ENCODE peak calls at places on chromosomes 5 and 9, in seven cellular contexts. K, Q, J, M, S, A and V are unnamed samples.

GRCh38 chr9:84419203-84419602 is 78.6 kb upstream of the SLC28A3 start:
- DNase-seq in K (no peak), Q (no peak), J (no peak), M (no peak), S (no peak), A (no peak), V (no peak)

GRCh38 chr9:31700252-31701045 is 684.0 kb upstream of the ACO1 start:
- DNase-seq in K (no peak), Q (no peak), J (no peak), M (no peak), S (no peak), A (no peak), V (no peak)

GRCh38 chr5:85484982-85485574 is 1100.4 kb upstream of the EDIL3 start:
- DNase-seq in K (no peak), Q (no peak), J (no peak), M (no peak), S (no peak), A (no peak), V (no peak)

GRCh38 chr9:118991366-118992285 is 377.6 kb downstream of the BRINP1 start:
- DNase-seq in K (no peak), Q (no peak), J (no peak), M (no peak), S (no peak), A (no peak), V (no peak)

GRCh38 chr5:178418031-178418430 is 172.2 kb downstream of the COL23A1 start:
- DNase-seq in K (no peak), Q (no peak), J (no peak), M (no peak), S (no peak), A (no peak), V (no peak)

GRCh38 chr5:168327019-168327421 is 35.6 kb downstream of the WWC1 start:
- DNase-seq in K (no peak), Q (no peak), J (no peak), M (no peak), S (no peak), A (no peak), V (no peak)

GRCh38 chr5:108924457-108924961 is 176.8 kb downstream of the FER start:
- DNase-seq in K (no peak), Q (no peak), J (peak; percentile 11), M (peak; percentile 65), S (no peak), A (no peak), V (no peak)

GRCh38 chr9:31519011-31519410 is 865.4 kb upstream of the ACO1 start:
- DNase-seq in K (peak; percentile 21), Q (no peak), J (no peak), M (peak; percentile 5), S (no peak), A (no peak), V (no peak)

GRCh38 chr5:142782976-142783539 is 12.9 kb downstream of the ARHGAP26 start:
- DNase-seq in K (no peak), Q (no peak), J (no peak), M (no peak), S (no peak), A (no peak), V (no peak)

GRCh38 chr5:57715296-57715695 is 232.7 kb upstream of the ACTBL2 start:
- DNase-seq in K (no peak), Q (no peak), J (no peak), M (no peak), S (no peak), A (no peak), V (no peak)

GRCh38 chr5:56112526-56113121 is 117.9 kb upstream of the IL6ST start:
- DNase-seq in K (no peak), Q (no peak), J (no peak), M (no peak), S (no peak), A (no peak), V (no peak)

GRCh38 chr5:119220576-119221197 is 135.1 kb upstream of the TNFAIP8 start:
- DNase-seq in K (no peak), Q (no peak), J (no peak), M (no peak), S (no peak), A (no peak), V (no peak)

GRCh38 chr5:178442361-178443256 is 147.6 kb downstream of the COL23A1 start:
- DNase-seq in K (no peak), Q (no peak), J (no peak), M (no peak), S (no peak), A (no peak), V (no peak)

GRCh38 chr5:62143268-62144229 is 162.5 kb upstream of the KIF2A start:
- DNase-seq in K (no peak), Q (no peak), J (no peak), M (peak; percentile 13), S (no peak), A (peak; percentile 24), V (no peak)

GRCh38 chr9:18980124-18980660 is 52.8 kb downstream of the SAXO1 start:
- DNase-seq in K (no peak), Q (no peak), J (no peak), M (no peak), S (no peak), A (no peak), V (no peak)

GRCh38 chr5:140481758-140482157 is 65.7 kb upstream of the EIF4EBP3 start:
- DNase-seq in K (no peak), Q (no peak), J (no peak), M (no peak), S (no peak), A (no peak), V (no peak)

GRCh38 chr9:109452761-109453160 is 45.3 kb downstream of the PTPN3 start:
- DNase-seq in K (no peak), Q (no peak), J (no peak), M (no peak), S (no peak), A (no peak), V (no peak)

DNA sequence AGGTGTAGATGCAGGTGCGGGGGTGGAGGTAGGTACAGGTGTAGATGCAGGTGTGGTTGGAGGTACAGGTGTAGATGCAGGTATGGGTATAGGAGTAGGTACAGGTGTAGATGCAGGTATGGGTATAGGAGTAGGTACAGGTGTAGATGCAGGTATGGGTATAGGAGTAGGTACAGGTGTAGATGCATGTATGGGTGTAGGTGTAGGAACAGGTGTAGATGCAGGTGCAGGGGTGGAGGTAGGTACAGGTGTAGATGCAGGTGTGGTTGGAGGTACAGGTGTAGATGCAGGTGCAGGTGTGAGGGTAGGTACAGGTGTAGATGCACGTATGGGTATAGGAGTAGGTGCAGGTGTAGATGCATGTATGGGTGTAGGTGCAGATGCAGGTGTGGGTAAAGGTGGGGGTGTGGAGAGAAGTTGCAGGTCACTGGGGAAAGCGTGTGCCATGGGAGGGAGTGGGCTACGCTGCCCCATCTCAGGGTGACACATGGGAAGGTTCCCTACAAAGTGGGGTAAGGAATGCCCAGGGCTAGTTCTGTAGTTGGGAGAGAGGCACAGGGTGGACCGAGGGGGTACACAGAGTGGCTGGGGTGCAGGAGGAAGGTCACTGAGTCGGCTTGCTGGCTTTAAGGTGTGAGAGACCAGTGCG is 96.4 kb downstream of the PHF2 start:
- DNase-seq in K (no peak), Q (no peak), J (no peak), M (no peak), S (no peak), A (peak; percentile 24), V (peak; percentile 12)
- TF ChIP-seq TAF1 in K (no peak), Q (no peak), J (no peak), M (no peak), S (no peak), A (no peak), V (no peak)

GRCh38 chr5:65213921-65214525 is 267.7 kb downstream of the ADAMTS6 start:
- DNase-seq in K (no peak), Q (no peak), J (peak; percentile 28), M (peak; percentile 41), S (no peak), A (peak; percentile 46), V (no peak)
- TF ChIP-seq TAF1 in K (no peak), Q (no peak), J (no peak), M (no peak), S (no peak), A (no peak), V (no peak)

GRCh38 chr9:2214707-2215106 is 199.6 kb downstream of the SMARCA2 start:
- DNase-seq in K (no peak), Q (no peak), J (no peak), M (no peak), S (no peak), A (peak; percentile 49), V (no peak)
- TF ChIP-seq TAF1 in K (no peak), Q (no peak), J (no peak), M (no peak), S (no peak), A (no peak), V (no peak)

GRCh38 chr5:7218146-7218545 is 177.8 kb upstream of the ADCY2 start:
- DNase-seq in K (no peak), Q (no peak), J (no peak), M (no peak), S (no peak), A (no peak), V (no peak)
- TF ChIP-seq TAF1 in K (no peak), Q (no peak), J (no peak), M (no peak), S (no peak), A (no peak), V (no peak)

DNA sequence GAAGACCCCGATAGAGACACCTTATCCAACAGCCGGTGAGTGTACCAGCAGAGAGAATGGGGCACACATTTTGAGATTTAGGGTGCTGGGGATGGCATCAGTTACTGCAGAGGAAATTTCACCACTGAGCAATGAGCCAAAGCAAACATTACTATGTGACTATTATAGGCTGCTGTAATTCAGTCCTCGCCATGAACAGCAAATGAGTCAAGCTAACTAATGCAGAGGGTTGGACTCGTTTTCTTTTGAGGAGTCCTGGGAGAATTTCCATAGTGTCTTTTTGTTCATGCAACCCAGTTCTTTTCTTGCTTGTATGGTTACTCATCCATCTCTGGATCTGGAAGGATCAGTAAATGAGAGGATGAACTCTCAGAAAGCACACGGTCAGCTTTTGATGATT is 323.8 kb downstream of the PSAT1 start:
- DNase-seq in K (no peak), Q (no peak), J (no peak), M (no peak), S (no peak), A (no peak), V (no peak)
- TF ChIP-seq TAF1 in K (no peak), Q (no peak), J (no peak), M (no peak), S (no peak), A (no peak), V (no peak)

DNA sequence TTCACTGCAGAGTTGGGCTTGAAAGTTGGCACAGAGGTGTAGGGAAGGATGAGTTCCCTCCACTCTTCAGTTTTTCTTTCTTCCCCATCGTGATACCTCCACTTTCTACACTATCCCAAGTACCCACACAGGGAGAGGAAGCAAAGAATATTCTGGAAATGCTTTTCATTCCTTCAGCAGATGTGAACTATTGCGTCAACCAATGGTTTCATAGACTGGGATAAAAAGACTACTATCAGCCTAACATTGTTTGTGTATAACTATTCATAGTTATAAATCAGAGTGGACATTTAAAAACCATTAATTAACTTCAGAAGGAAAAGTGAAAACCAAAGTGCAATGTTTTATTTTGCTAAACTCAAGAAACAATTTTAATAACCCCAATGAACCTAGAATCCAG is 63.6 kb upstream of the MAMDC2 start:
- DNase-seq in K (no peak), Q (no peak), J (no peak), M (no peak), S (no peak), A (no peak), V (no peak)
- TF ChIP-seq TAF1 in K (no peak), Q (no peak), J (no peak), M (no peak), S (no peak), A (no peak), V (no peak)

GRCh38 chr5:157247267-157247666 is 18.7 kb upstream of the CYFIP2 start:
- DNase-seq in K (no peak), Q (no peak), J (no peak), M (no peak), S (no peak), A (no peak), V (no peak)
- TF ChIP-seq TAF1 in K (no peak), Q (no peak), J (no peak), M (no peak), S (no peak), A (no peak), V (no peak)